ENCODE peak calls at places on chromosome 12, in nine cellular contexts. O is hepatic stellate cell, E is NCI-H1092 treated with DMSO at 0.1 percent for 48 hours, T is GDM1, X is glutamatergic neuron, R is HFFc6, D is GM12865, L is Caco-2, F is nephron progenitor cell. M is an unnamed sample.

GRCh38 chr12:85680881-85681280 is 155.3 kb downstream of the RASSF9 start:
- DNase-seq in F (no peak), D (no peak), R (no peak), E (no peak), X (no peak), L (no peak), O (no peak), T (no peak), M (no peak)

GRCh38 chr12:85779768-85780167 is 56.4 kb downstream of the RASSF9 start:
- DNase-seq in X (no peak), E (peak), O (no peak), L (no peak), D (no peak), T (no peak), R (no peak), F (no peak), M (no peak)

GRCh38 chr12:106888348-106888970 is 67.2 kb upstream of the TMEM263 start:
- DNase-seq in X (no peak), D (no peak), E (no peak), F (no peak), T (no peak), R (no peak), O (no peak), L (no peak), M (no peak)

GRCh38 chr12:113961921-113962710 is 4.0 kb downstream of the RBM19 start:
- DNase-seq in R (peak), T (no peak), X (no peak), F (no peak), D (peak), O (no peak), E (no peak), L (no peak), M (no peak)

GRCh38 chr12:67663121-67663520 is 14.6 kb downstream of the DYRK2 start:
- DNase-seq in X (no peak), T (no peak), F (no peak), D (no peak), L (no peak), O (no peak), R (peak), E (no peak), M (no peak)

GRCh38 chr12:60335765-60336164 is 739.9 kb downstream of the SLC16A7 start:
- DNase-seq in O (peak), T (no peak), X (no peak), L (no peak), E (no peak), D (no peak), F (no peak), R (peak), M (no peak)

GRCh38 chr12:44015333-44015941 is 179.6 kb downstream of the TMEM117 start:
- DNase-seq in E (peak), O (peak), T (no peak), F (no peak), L (peak), X (no peak), D (peak), R (peak), M (no peak)

GRCh38 chr12:57124259-57124877 is 3.9 kb upstream of the LRP1 start:
- DNase-seq in T (peak), R (peak), O (peak), F (peak), L (peak), X (peak), D (peak), E (peak), M (peak)

GRCh38 chr12:51000245-51000644 is 25.9 kb downstream of the SLC11A2 start:
- DNase-seq in X (no peak), D (no peak), T (no peak), O (peak), R (peak), E (no peak), F (no peak), L (no peak), M (no peak)

GRCh38 chr12:6688543-6688999 is 604 bp downstream of the ZNF384 start:
- DNase-seq in L (no peak), E (no peak), R (no peak), D (peak), O (no peak), X (no peak), T (peak), F (no peak), M (peak)

GRCh38 chr12:15151141-15152091 is 69.8 kb downstream of the RERG start:
- DNase-seq in R (no peak), E (peak), L (peak), D (peak), F (no peak), T (no peak), X (no peak), O (no peak), M (no peak)

GRCh38 chr12:51884676-51885229 is 3.1 kb upstream of the ANKRD33 start:
- DNase-seq in E (no peak), L (peak), F (no peak), X (no peak), T (no peak), R (peak), O (no peak), D (no peak), M (no peak)

GRCh38 chr12:25970082-25970481 is 11.6 kb downstream of the RASSF8 start:
- DNase-seq in F (no peak), D (no peak), E (no peak), T (no peak), R (no peak), L (no peak), O (no peak), X (no peak), M (no peak)

GRCh38 chr12:54126696-54127537 is 61.9 kb downstream of the SMUG1 start:
- DNase-seq in E (no peak), T (no peak), F (peak), R (no peak), D (no peak), O (no peak), X (no peak), L (no peak), M (peak)

GRCh38 chr12:94689002-94689645 is 38.8 kb upstream of the TMCC3 start:
- DNase-seq in F (no peak), D (peak), L (no peak), O (peak), X (no peak), T (no peak), E (no peak), R (no peak), M (no peak)

GRCh38 chr12:9868271-9868815 is 811 bp downstream of the CLEC2B start:
- DNase-seq in L (no peak), E (no peak), R (no peak), F (no peak), T (no peak), X (no peak), D (peak), O (no peak), M (no peak)

GRCh38 chr12:104275689-104276088 is 27.9 kb upstream of the EID3 start:
- DNase-seq in T (no peak), D (no peak), R (no peak), X (no peak), L (no peak), F (no peak), O (no peak), E (no peak), M (no peak)

M was measured in endothelial cell.